ENCODE peak calls at places on chromosomes 4 and X, in ten cellular contexts. J is cardiac muscle cell, Q is astrocyte of the spinal cord, A is fibroblast of lung, Y is AG10803, F is A549, D is choroid plexus epithelial cell, V is foreskin fibroblast, G is dorsolateral prefrontal cortex, I is endothelial cell of umbilical vein. E is an unnamed sample.

GRCh38 chr4:37728064-37728463 is 41.9 kb upstream of the RELL1 start:
- DNase-seq in Q (no peak), I (no peak), Y (no peak), V (no peak), F (no peak), D (no peak), A (no peak), G (no peak), J (no peak), E (no peak)

GRCh38 chr4:2163311-2163821 is 78.6 kb downstream of the HAUS3 start:
- DNase-seq in V (peak), Y (no peak), J (no peak), D (peak), Q (no peak), F (no peak), A (peak), I (no peak), G (no peak), E (no peak)

GRCh38 chr4:111027526-111027925 is 404.6 kb upstream of the PITX2 start:
- DNase-seq in D (peak), V (peak), I (no peak), F (no peak), Y (peak), J (no peak), Q (peak), A (no peak), G (no peak), E (no peak)

GRCh38 chr4:111174331-111174730 is 551.5 kb upstream of the PITX2 start:
- DNase-seq in Q (no peak), V (peak), J (no peak), G (no peak), F (no peak), A (no peak), D (no peak), Y (peak), I (no peak), E (no peak)

GRCh38 chr4:147736458-147736857 is 4.6 kb downstream of the ARHGAP10 start:
- DNase-seq in Q (peak), G (no peak), J (no peak), A (peak), Y (peak), D (peak), I (peak), F (peak), V (peak), E (peak)

GRCh38 chrX:44431206-44431605 is 87.7 kb upstream of the EFHC2 start:
- DNase-seq in A (peak), V (peak), G (no peak), Q (peak), D (no peak), F (peak), Y (peak), I (no peak), J (no peak), E (peak)

GRCh38 chr4:142322996-142323395 is 523.1 kb downstream of the INPP4B start:
- DNase-seq in A (no peak), D (no peak), I (no peak), V (peak), J (no peak), Q (no peak), F (no peak), Y (peak), G (no peak), E (no peak)

GRCh38 chr4:89226665-89227572 is 80.7 kb downstream of the GPRIN3 start:
- DNase-seq in J (peak), D (peak), Y (peak), A (peak), I (peak), F (peak), G (peak), Q (peak), V (peak), E (peak)

GRCh38 chr4:128310266-128310697 is 22.7 kb upstream of the PGRMC2 start:
- DNase-seq in D (peak), J (peak), G (no peak), V (peak), F (peak), Y (no peak), A (peak), I (no peak), Q (no peak), E (peak)
- TF ChIP-seq CTCF in D (peak), J (peak), G (no peak), V (peak), F (peak), Y (peak), A (peak), I (peak), Q (peak), E (peak)

GRCh38 chrX:39158801-39159657 is 357.8 kb downstream of the MID1IP1 start:
- DNase-seq in Y (no peak), A (peak), D (peak), F (no peak), Q (peak), I (no peak), J (no peak), V (no peak), G (no peak), E (peak)

GRCh38 chrX:39161856-39162255 is 360.6 kb downstream of the MID1IP1 start:
- DNase-seq in D (no peak), I (no peak), Q (no peak), V (no peak), A (no peak), G (no peak), F (no peak), Y (no peak), J (no peak), E (no peak)

GRCh38 chrX:39162322-39162721 is 361.1 kb downstream of the MID1IP1 start:
- DNase-seq in I (no peak), Q (no peak), G (no peak), A (no peak), V (no peak), D (no peak), J (no peak), F (no peak), Y (no peak), E (no peak)

GRCh38 chrX:39157006-39157405 is 355.7 kb downstream of the MID1IP1 start:
- DNase-seq in G (no peak), Y (no peak), F (no peak), Q (no peak), J (peak), A (no peak), I (no peak), D (no peak), V (no peak), E (peak)

GRCh38 chrX:39157796-39158195 is 356.5 kb downstream of the MID1IP1 start:
- DNase-seq in V (peak), I (no peak), D (peak), Y (peak), J (no peak), A (no peak), G (no peak), F (no peak), Q (peak), E (no peak)
- H3K4me3 ChIP-seq in V (no peak), I (no peak), D (no peak), Y (no peak), J (no peak), A (no peak), G (no peak), F (no peak), Q (no peak), E (no peak)

DNA sequence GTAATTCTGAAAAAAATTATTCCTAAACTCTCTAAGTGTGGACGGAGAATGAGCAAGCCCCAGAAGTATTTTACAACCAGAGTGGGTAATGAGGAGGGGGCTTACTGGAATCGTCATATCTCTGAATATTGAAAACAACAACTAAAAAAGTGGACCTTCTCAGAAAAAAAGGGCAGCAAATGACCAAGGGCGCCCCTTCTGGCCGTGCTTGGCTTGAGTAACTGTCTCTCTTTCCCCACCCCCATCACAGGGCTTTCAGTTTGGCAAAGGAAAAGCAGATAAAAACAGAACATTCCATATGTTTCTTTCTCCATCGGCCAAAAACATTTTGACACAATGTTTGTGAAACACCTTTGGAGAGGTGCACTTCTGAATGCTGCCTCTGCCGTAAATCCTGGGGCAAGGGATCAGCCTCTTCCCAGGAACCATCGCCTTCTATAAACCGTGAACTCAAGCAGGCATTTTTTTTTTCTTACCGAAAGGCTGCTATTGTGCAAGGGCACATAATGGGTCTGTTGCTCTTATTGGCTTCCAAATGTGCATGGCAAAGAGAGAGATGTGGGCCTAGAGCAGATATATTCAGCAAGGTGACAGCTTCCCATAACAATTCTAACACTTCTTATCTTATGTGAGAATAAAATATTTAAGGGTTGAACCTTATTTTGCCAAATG is 115.4 kb downstream of the PARM1 start:
- DNase-seq in Q (no peak), F (peak), A (no peak), V (no peak), Y (no peak), J (no peak), G (no peak), D (no peak), I (no peak), E (no peak)
- TF ChIP-seq CTCF in Q (no peak), F (no peak), A (no peak), V (no peak), Y (no peak), J (no peak), G (no peak), D (no peak), I (no peak), E (peak)

DNA sequence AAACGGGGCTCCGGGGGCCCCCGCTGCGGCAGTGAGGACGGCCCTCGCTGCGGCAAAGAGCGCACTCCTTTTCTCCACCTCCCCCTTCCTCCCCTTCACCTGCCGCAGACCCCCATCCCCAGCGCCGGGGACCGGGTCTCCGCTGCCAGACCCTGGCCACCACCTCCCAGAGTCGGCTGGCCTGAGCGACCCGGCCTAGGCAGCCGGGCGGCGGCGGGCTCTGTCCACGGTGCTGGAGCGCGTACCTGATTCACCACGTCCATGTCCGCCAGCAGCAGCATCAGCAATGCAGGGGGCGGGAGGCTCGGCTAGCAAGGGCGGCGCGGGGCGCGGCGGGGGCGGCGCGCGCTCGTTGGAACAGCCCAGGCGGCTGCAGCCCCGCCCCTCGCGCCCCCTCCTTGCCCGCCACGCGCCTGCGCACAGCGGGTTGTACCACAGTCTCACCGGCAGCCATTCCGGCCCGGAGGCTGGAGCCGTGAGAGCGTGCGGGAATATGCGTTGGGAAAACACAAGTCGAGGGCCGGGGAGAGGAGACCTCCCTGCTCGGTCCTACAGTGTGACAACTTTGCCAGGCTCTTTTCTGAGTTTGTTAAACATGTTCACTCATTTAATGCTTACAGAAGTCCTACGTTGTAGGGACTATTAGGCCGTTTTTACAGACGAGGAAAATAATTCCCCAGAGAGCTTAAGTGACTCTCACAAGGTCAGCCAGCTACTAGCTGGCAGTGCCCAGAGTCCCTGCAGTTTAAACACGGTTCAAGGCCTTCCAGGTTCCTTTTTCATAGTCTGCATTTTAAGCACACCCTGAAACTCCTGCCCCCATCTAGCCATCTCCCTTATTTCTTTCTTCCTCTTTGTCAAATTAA is at the start of gene SYP:
- DNase-seq in A (peak), J (peak), V (peak), Q (peak), I (peak), F (peak), G (peak), Y (peak), D (peak), E (peak)
- H3K4me3 ChIP-seq in A (peak), J (no peak), V (peak), Q (peak), I (no peak), F (peak), G (peak), Y (peak), D (peak), E (no peak)

GRCh38 chrX:78708171-78708570 is 39.3 kb upstream of the LPAR4 start:
- DNase-seq in Y (peak), D (peak), I (peak), Q (peak), G (no peak), A (peak), F (peak), V (peak), J (peak), E (peak)
- TF ChIP-seq CTCF in Y (peak), D (peak), I (peak), Q (peak), G (no peak), A (peak), F (peak), V (peak), J (peak), E (peak)

GRCh38 chrX:153884136-153885076 is 1.6 kb downstream of the L1CAM start:
- DNase-seq in I (no peak), F (no peak), G (no peak), Y (no peak), J (no peak), D (no peak), V (no peak), Q (no peak), A (no peak), E (no peak)
- H3K4me3 ChIP-seq in I (no peak), F (peak), G (peak), Y (no peak), J (no peak), D (no peak), V (peak), Q (no peak), A (no peak), E (no peak)

DNA sequence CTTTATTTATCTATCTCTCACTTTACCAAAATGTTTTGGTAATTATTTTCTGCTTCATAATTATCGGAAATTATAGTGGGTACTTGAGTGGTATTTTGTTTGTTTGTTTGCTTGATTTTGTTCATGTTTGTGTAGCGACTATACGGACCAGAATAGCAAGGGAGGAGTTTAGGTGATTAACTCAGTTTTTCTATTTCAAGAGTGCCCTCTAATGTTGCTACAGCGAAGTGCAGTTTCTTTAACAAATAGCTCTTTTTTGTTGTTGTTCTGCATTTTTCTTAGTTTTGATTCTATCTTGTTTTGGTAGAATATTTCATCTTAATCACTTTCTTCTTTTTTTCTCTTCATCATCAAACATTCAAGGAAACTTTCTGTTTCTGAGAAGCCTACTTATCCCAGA is 40.8 kb upstream of the QRFPR start:
- DNase-seq in V (no peak), G (no peak), Q (no peak), A (peak), I (no peak), F (no peak), D (peak), Y (no peak), J (no peak), E (peak)
- TF ChIP-seq CTCF in V (peak), G (no peak), Q (peak), A (no peak), I (no peak), F (peak), D (peak), Y (peak), J (peak), E (peak)